ENCODE peak calls at places on chromosome 15, in eight cellular contexts. B, Z, L, Y, H, G, J and C are unnamed samples.

GRCh38 chr15:55758580-55758986 is 15.6 kb upstream of the PRTG start:
- DNase-seq in Y (no peak), J (no peak), B (no peak), L (no peak), H (no peak), Z (no peak), G (no peak), C (no peak)

GRCh38 chr15:78103406-78104118 is 11.2 kb downstream of the SH2D7 start:
- DNase-seq in B (no peak), L (no peak), G (no peak), H (no peak), Y (no peak), Z (no peak), J (no peak), C (no peak)

GRCh38 chr15:56042031-56042430 is 48.6 kb upstream of the NEDD4 start:
- DNase-seq in B (no peak), Y (no peak), G (no peak), H (no peak), Z (no peak), J (peak), L (no peak), C (no peak)

GRCh38 chr15:43185161-43186002 is at the start of gene CCNDBP1:
- DNase-seq in B (peak), Z (peak), L (no peak), G (peak), Y (peak), J (peak), H (peak), C (peak)

GRCh38 chr15:91055548-91056331 is 33.3 kb upstream of the VPS33B start:
- DNase-seq in L (no peak), J (peak), G (peak), Y (no peak), H (peak), B (peak), Z (peak), C (peak)

GRCh38 chr15:75713338-75713895 is 769 bp upstream of the CSPG4 start:
- DNase-seq in J (peak), Z (peak), G (peak), L (no peak), B (peak), H (peak), Y (no peak), C (peak)

GRCh38 chr15:73394782-73395181 is 26.0 kb upstream of the HCN4 start:
- DNase-seq in G (no peak), J (no peak), L (no peak), Z (peak), B (no peak), H (no peak), Y (no peak), C (no peak)

GRCh38 chr15:81197255-81197630 is 564 bp downstream of the IL16 start:
- DNase-seq in Y (no peak), H (no peak), J (no peak), B (no peak), G (no peak), L (no peak), Z (no peak), C (no peak)

GRCh38 chr15:32994810-32995424 is 199.6 kb downstream of the FMN1 start:
- DNase-seq in L (no peak), Y (no peak), B (peak), H (no peak), Z (no peak), J (peak), G (peak), C (peak)

GRCh38 chr15:71051539-71051938 is 63.7 kb upstream of the THSD4 start:
- DNase-seq in J (peak), Y (no peak), Z (peak), L (peak), H (no peak), B (peak), G (peak), C (no peak)

GRCh38 chr15:25717116-25717755 is 145.9 kb downstream of the ATP10A start:
- DNase-seq in J (no peak), G (peak), L (peak), Y (no peak), B (peak), Z (no peak), H (no peak), C (no peak)

GRCh38 chr15:69193948-69194827 is 33.8 kb downstream of the GLCE start:
- DNase-seq in B (peak), J (peak), Y (no peak), Z (no peak), G (peak), H (no peak), L (peak), C (peak)

GRCh38 chr15:55816017-55816416 is 73.1 kb upstream of the PRTG start:
- DNase-seq in J (no peak), Z (no peak), Y (no peak), B (no peak), G (peak), H (no peak), L (no peak), C (no peak)

GRCh38 chr15:66603301-66604179 is 37.7 kb upstream of the LCTL start:
- DNase-seq in L (no peak), J (peak), H (peak), B (peak), Y (peak), Z (peak), G (peak), C (peak)

GRCh38 chr15:67091966-67092677 is 26.7 kb downstream of the SMAD3 start:
- DNase-seq in G (no peak), B (no peak), L (no peak), H (no peak), Z (no peak), J (no peak), Y (no peak), C (no peak)

GRCh38 chr15:71362987-71363968 is 248.0 kb downstream of the THSD4 start:
- DNase-seq in H (no peak), J (no peak), Y (no peak), G (no peak), Z (no peak), L (no peak), B (no peak), C (no peak)

GRCh38 chr15:89346516-89346915 is 11.9 kb upstream of the POLG start:
- DNase-seq in H (peak), L (no peak), G (no peak), Z (no peak), Y (no peak), B (no peak), J (no peak), C (no peak)

GRCh38 chr15:55590788-55591187 is 2.6 kb upstream of the PYGO1 start:
- DNase-seq in J (no peak), L (no peak), Z (no peak), Y (no peak), G (no peak), B (no peak), H (no peak), C (no peak)

GRCh38 chr15:35698331-35698730 is 152.4 kb upstream of the DPH6 start:
- DNase-seq in Y (no peak), B (no peak), L (no peak), J (no peak), Z (no peak), H (no peak), G (no peak), C (no peak)

GRCh38 chr15:36882487-36883108 is 217.8 kb downstream of the MEIS2 start:
- DNase-seq in H (no peak), G (no peak), B (no peak), J (peak), Y (no peak), L (no peak), Z (no peak), C (no peak)

GRCh38 chr15:64284037-64284436 is 71.9 kb downstream of the CSNK1G1 start:
- DNase-seq in Y (no peak), G (peak), B (peak), H (no peak), Z (no peak), L (peak), J (peak), C (peak)

GRCh38 chr15:84006467-84006866 is 229.1 kb upstream of the GOLGA6L4 start:
- DNase-seq in J (no peak), Y (no peak), Z (no peak), B (no peak), H (no peak), G (no peak), L (no peak), C (no peak)

GRCh38 chr15:71226536-71227455 is 111.5 kb downstream of the THSD4 start:
- DNase-seq in G (no peak), B (no peak), Z (no peak), L (no peak), J (no peak), H (no peak), Y (no peak), C (no peak)

GRCh38 chr15:68311859-68312557 is 34.5 kb downstream of the FEM1B start:
- DNase-seq in L (no peak), G (no peak), Y (no peak), Z (no peak), J (no peak), B (no peak), H (no peak), C (no peak)

GRCh38 chr15:90165659-90166489 is 35.3 kb upstream of the SEMA4B start:
- DNase-seq in H (peak), B (peak), G (peak), J (peak), Z (peak), Y (peak), L (peak), C (peak)

GRCh38 chr15:89912145-89912673 is 543 bp downstream of the ARPIN start:
- DNase-seq in H (peak), L (no peak), B (peak), J (peak), Y (no peak), G (peak), Z (peak), C (no peak)

GRCh38 chr15:60932051-60932915 is 296.8 kb downstream of the RORA start:
- DNase-seq in G (peak), Y (no peak), Z (no peak), B (no peak), H (peak), J (peak), L (peak), C (peak)

GRCh38 chr15:31352911-31353811 is 26.5 kb downstream of the KLF13 start:
- DNase-seq in L (peak), Y (peak), G (peak), B (peak), H (no peak), J (no peak), Z (peak), C (no peak)

GRCh38 chr15:91942676-91943417 is 89.3 kb downstream of the SLCO3A1 start:
- DNase-seq in B (peak), L (peak), Y (no peak), Z (peak), J (peak), H (no peak), G (peak), C (peak)

GRCh38 chr15:73389539-73389938 is 20.8 kb upstream of the HCN4 start:
- DNase-seq in L (no peak), Z (no peak), H (no peak), Y (no peak), J (no peak), B (no peak), G (no peak), C (no peak)

GRCh38 chr15:72099155-72099554 is 18.8 kb downstream of the MYO9A start:
- DNase-seq in B (no peak), Z (no peak), J (no peak), L (no peak), H (no peak), G (no peak), Y (no peak), C (no peak)

GRCh38 chr15:70111203-70112017 is 13.7 kb upstream of the TLE3 start:
- DNase-seq in G (peak), J (peak), Z (peak), H (peak), L (no peak), B (peak), Y (no peak), C (peak)

GRCh38 chr15:31214864-31215489 is 111.7 kb upstream of the KLF13 start:
- DNase-seq in J (peak), L (no peak), B (peak), H (no peak), G (peak), Z (peak), Y (no peak), C (peak)

GRCh38 chr15:89326316-89326715 is 8.3 kb downstream of the POLG start:
- DNase-seq in J (no peak), H (no peak), G (no peak), B (no peak), Y (no peak), Z (no peak), L (no peak), C (no peak)

GRCh38 chr15:43748376-43748775 is 2.1 kb downstream of the PDIA3 start:
- DNase-seq in G (peak), J (peak), L (no peak), B (peak), Z (no peak), H (no peak), Y (no peak), C (peak)

DNA sequence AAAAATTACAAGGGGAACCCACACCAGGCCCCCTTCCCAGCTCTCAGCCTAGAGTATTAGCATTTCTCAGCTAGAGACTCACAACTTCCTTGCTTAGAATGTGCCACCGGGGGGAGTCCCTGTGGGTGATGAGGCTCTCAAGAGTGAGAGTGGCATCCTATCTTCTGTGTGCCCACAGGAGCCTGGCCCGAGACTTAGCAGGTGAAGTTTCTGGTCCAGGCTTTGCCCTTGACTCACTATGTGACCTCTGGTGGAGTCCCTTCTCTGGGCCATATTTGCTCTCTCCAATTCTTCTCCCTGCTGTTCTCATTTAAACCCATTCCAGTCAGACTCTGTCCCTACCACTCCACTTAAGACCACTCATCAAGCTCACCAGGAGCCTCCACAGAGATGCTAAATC is 18.1 kb downstream of the CLK3 start:
- DNase-seq in J (no peak), G (no peak), H (peak), Z (no peak), Y (no peak), L (no peak), B (no peak), C (no peak)
- TF ChIP-seq CTCF in J (no peak), G (no peak), H (peak), Z (no peak), Y (no peak), L (no peak), B (no peak), C (no peak)

GRCh38 chr15:101121511-101122090 is 130.2 kb downstream of the CHSY1 start:
- DNase-seq in J (peak), H (peak), Z (peak), B (peak), G (peak), Y (peak), L (no peak), C (no peak)
- TF ChIP-seq CTCF in J (no peak), H (peak), Z (peak), B (peak), G (peak), Y (peak), L (peak), C (no peak)

GRCh38 chr15:28913171-28913765 is 27.5 kb downstream of the APBA2 start:
- DNase-seq in Y (peak), Z (no peak), B (no peak), J (no peak), G (no peak), L (no peak), H (no peak), C (no peak)
- TF ChIP-seq CTCF in Y (no peak), Z (no peak), B (no peak), J (no peak), G (peak), L (peak), H (peak), C (no peak)

DNA sequence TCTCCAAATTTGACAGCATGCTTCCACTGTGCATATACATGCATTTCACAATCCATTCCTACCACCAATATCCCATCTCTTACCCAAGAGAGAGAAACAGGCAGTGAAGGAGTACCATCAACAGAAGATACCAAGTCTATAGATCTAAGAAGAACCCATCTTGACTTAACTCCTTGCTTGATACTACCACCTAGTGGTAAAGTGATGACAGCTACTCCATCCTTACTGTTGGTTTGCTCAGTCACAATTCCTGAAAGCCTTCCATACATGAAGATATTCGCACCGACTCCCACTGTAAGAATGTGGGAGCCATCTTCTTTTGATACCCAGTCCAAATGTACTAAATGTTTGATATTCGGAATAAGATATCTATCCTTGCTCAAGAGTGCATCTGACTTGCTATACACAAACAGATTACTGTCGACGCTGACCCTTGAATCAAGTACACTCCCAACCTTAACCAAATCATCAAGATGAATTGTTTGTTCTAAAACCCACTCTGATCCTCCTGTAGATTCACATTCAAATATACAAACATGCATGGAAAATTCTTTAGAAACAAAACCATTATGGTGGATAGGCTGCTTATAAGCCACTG is 123.1 kb downstream of the DMXL2 start:
- DNase-seq in J (peak), L (no peak), B (peak), Y (no peak), G (peak), H (no peak), Z (no peak), C (peak)
- TF ChIP-seq CTCF in J (peak), L (peak), B (peak), Y (peak), G (peak), H (peak), Z (peak), C (peak)

GRCh38 chr15:41970456-41970855 is 1.9 kb downstream of the EHD4 start:
- DNase-seq in Y (no peak), L (no peak), B (no peak), G (no peak), H (no peak), Z (no peak), J (no peak), C (no peak)

GRCh38 chr15:41971089-41971892 is 1.1 kb downstream of the EHD4 start:
- DNase-seq in G (peak), B (peak), H (peak), Z (peak), L (no peak), J (peak), Y (peak), C (peak)

GRCh38 chr15:41971893-41972340 is 440 bp downstream of the EHD4 start:
- DNase-seq in Z (no peak), J (no peak), Y (peak), B (no peak), G (no peak), H (no peak), L (no peak), C (no peak)

GRCh38 chr15:41969851-41970431 is 2.4 kb downstream of the EHD4 start:
- DNase-seq in H (no peak), B (no peak), Y (peak), L (no peak), Z (no peak), J (no peak), G (no peak), C (no peak)

GRCh38 chr15:41972341-41973237 is at the start of gene EHD4:
- DNase-seq in B (peak), H (peak), L (peak), Z (peak), G (peak), J (peak), Y (peak), C (peak)
- TF ChIP-seq CTCF in B (peak), H (peak), L (peak), Z (peak), G (peak), J (no peak), Y (no peak), C (no peak)

DNA sequence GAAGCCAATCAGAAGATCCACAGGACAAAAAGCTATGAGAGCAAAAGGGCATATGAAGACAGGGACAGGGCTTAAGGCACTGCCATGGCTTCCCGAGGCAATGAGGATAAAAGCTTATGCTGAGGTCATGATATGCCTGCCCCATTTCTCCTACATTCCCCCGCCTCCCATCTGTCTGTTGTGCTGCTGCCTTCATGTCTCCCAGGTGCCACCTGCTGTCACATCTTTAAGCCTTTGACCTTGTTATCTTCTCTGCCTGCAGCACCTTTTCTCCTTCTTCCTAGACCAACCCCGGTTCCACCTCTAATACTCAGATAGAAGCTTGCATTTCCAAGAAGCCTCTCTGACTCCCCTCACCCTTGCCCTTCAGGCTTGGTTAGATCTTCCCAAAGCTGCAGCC is 213.8 kb downstream of the ARRDC4 start:
- DNase-seq in L (no peak), Z (no peak), G (no peak), H (peak), Y (no peak), B (no peak), J (peak), C (peak)
- TF ChIP-seq CTCF in L (no peak), Z (no peak), G (no peak), H (peak), Y (no peak), B (no peak), J (peak), C (no peak)

GRCh38 chr15:59751552-59752413 is 62.7 kb upstream of the BNIP2 start:
- DNase-seq in Z (no peak), L (no peak), Y (no peak), G (peak), J (peak), H (no peak), B (peak), C (peak)
- TF ChIP-seq CTCF in Z (peak), L (no peak), Y (no peak), G (peak), J (peak), H (peak), B (no peak), C (peak)

DNA sequence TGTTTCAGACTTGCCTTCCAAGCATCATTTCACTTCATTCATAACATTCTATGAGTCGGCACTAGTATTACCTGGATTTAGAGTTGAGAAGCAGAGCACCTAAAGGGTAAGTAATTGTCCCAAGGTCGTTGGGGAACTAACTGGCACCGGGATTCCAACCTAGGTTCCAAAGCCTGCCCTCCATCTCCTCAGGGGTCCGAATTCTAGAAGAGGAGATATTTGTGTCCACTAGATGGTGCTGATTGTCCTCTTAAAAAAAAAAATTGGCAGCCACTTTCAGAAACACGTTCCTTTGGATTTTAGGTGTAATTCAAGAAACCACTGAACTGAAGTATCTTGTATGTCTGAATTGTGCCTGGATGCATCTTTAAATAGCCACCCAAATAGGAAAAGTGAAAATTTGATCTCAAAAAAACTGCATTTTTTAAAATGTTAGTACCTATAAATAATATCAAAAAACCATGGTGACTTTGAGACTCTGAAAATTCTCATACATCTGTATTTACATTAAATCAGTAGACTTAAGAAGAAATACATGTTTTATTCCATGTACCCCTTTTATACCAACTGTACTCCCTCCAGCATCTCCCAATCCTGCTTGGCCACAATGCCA is 3.9 kb upstream of the FSIP1 start:
- DNase-seq in L (no peak), Z (no peak), J (peak), Y (no peak), H (no peak), G (peak), B (peak), C (peak)
- TF ChIP-seq CTCF in L (peak), Z (peak), J (peak), Y (peak), H (peak), G (peak), B (peak), C (peak)